ENCODE peak calls at places on chromosomes 13 and 19, in four cellular contexts. R is K562, N is ovary, G is lower leg skin. H is an unnamed sample.

GRCh38 chr19:19259741-19260140 is 13.4 kb downstream of the TM6SF2 start:
- DNase-seq in R (peak; percentile 83), N (no peak), G (no peak), H (no peak)

GRCh38 chr19:14048439-14049153 is 13.3 kb downstream of the PALM3 start:
- DNase-seq in R (peak; percentile 86), N (no peak), G (no peak), H (no peak)

GRCh38 chr13:53138369-53139036 is 109.9 kb downstream of the OLFM4 start:
- DNase-seq in R (no peak), N (no peak), G (peak; percentile 18), H (no peak)

GRCh38 chr19:10295305-10295846 is 5.6 kb downstream of the ICAM5 start:
- DNase-seq in R (peak; percentile 42), N (no peak), G (no peak), H (no peak)

GRCh38 chr13:112057434-112057735 is 9.6 kb upstream of the SOX1 start:
- DNase-seq in R (no peak), N (no peak), G (no peak), H (no peak)

GRCh38 chr13:58528351-58528750 is 896.8 kb downstream of the PCDH17 start:
- DNase-seq in R (no peak), N (no peak), G (no peak), H (no peak)

GRCh38 chr13:114106991-114107685 is 25.3 kb downstream of the RASA3 start:
- DNase-seq in R (no peak), N (no peak), G (no peak), H (no peak)

GRCh38 chr13:39970177-39970846 is 314.9 kb downstream of the COG6 start:
- DNase-seq in R (no peak), N (no peak), G (no peak), H (no peak)

GRCh38 chr19:3510727-3511126 is 4.6 kb downstream of the FZR1 start:
- DNase-seq in R (no peak), N (no peak), G (no peak), H (no peak)

GRCh38 chr19:4971424-4971793 is 2.5 kb downstream of the KDM4B start:
- DNase-seq in R (peak; percentile 66), N (no peak), G (no peak), H (no peak)

GRCh38 chr13:43933378-43933777 is 53.7 kb downstream of the LACC1 start:
- DNase-seq in R (no peak), N (no peak), G (no peak), H (no peak)

GRCh38 chr13:98060282-98060681 is 82.6 kb upstream of the FARP1 start:
- DNase-seq in R (no peak), N (no peak), G (no peak), H (no peak)

GRCh38 chr19:440391-441212 is 20.2 kb downstream of the SHC2 start:
- DNase-seq in R (no peak), N (no peak), G (no peak), H (no peak)

GRCh38 chr19:13014101-13014920 is 19.0 kb downstream of the NFIX start:
- DNase-seq in R (peak; percentile 16), N (peak; percentile 69), G (no peak), H (no peak)

GRCh38 chr13:40319699-40320586 is 346.5 kb downstream of the FOXO1 start:
- DNase-seq in R (no peak), N (no peak), G (no peak), H (no peak)

GRCh38 chr19:13162749-13163608 is 12.8 kb downstream of the IER2 start:
- DNase-seq in R (peak; percentile 94), N (peak; percentile 97), G (peak; percentile 96), H (peak; percentile 99)

GRCh38 chr13:114112231-114112825 is 20.1 kb downstream of the RASA3 start:
- DNase-seq in R (no peak), N (no peak), G (no peak), H (no peak)

GRCh38 chr19:23345838-23346237 is 49.4 kb downstream of the ZNF91 start:
- DNase-seq in R (peak; percentile 10), N (no peak), G (no peak), H (no peak)

GRCh38 chr19:38079926-38080380 is 144.1 kb downstream of the DPF1 start:
- DNase-seq in R (no peak), N (no peak), G (no peak), H (no peak)

GRCh38 chr19:38661996-38662395 is 14.5 kb downstream of the ACTN4 start:
- DNase-seq in R (no peak), N (no peak), G (peak; percentile 74), H (no peak)

GRCh38 chr19:30073152-30074000 is 131.3 kb downstream of the URI1 start:
- DNase-seq in R (no peak), N (no peak), G (peak; percentile 22), H (no peak)

GRCh38 chr19:1245884-1246816 is 2.2 kb upstream of the MIDN start:
- DNase-seq in R (no peak), N (peak; percentile 91), G (no peak), H (no peak)

GRCh38 chr19:27718262-27718661 is 1494.7 kb downstream of the UQCRFS1 start:
- DNase-seq in R (no peak), N (no peak), G (no peak), H (no peak)

GRCh38 chr13:102693250-102693649 is 1.6 kb downstream of the METTL21C start:
- DNase-seq in R (no peak), N (no peak), G (no peak), H (no peak)

GRCh38 chr19:40603071-40603718 is 2.0 kb downstream of the LTBP4 start:
- DNase-seq in R (no peak), N (no peak), G (no peak), H (peak; percentile 77)

GRCh38 chr19:11324079-11324661 is 15.3 kb downstream of the RAB3D start:
- DNase-seq in R (no peak), N (peak; percentile 77), G (peak; percentile 84), H (peak; percentile 86)

GRCh38 chr13:113862191-113862765 is 1.6 kb downstream of the GAS6 start:
- DNase-seq in R (no peak), N (peak; percentile 23), G (no peak), H (peak; percentile 71)

GRCh38 chr13:48161530-48162179 is 66.8 kb upstream of the MED4 start:
- DNase-seq in R (no peak), N (no peak), G (peak; percentile 64), H (no peak)

GRCh38 chr19:40245506-40246128 is 19.1 kb upstream of the CCNP start:
- DNase-seq in R (no peak), N (no peak), G (no peak), H (no peak)

GRCh38 chr19:21604941-21605548 is 99.6 kb downstream of the ZNF429 start:
- DNase-seq in R (no peak), N (no peak), G (no peak), H (no peak)

GRCh38 chr13:44739539-44739938 is 163.4 kb upstream of the TSC22D1 start:
- DNase-seq in R (no peak), N (no peak), G (no peak), H (no peak)

GRCh38 chr13:70457474-70457873 is 349.2 kb upstream of the KLHL1 start:
- DNase-seq in R (no peak), N (no peak), G (no peak), H (no peak)

GRCh38 chr19:2266183-2266993 is 10.2 kb upstream of the JSRP1 start:
- DNase-seq in R (peak; percentile 60), N (peak; percentile 74), G (peak; percentile 82), H (no peak)

GRCh38 chr19:13262450-13262849 is 112.2 kb downstream of the IER2 start:
- DNase-seq in R (peak; percentile 61), N (no peak), G (no peak), H (no peak)

GRCh38 chr19:17560205-17560595 is 4.8 kb downstream of the COLGALT1 start:
- DNase-seq in R (no peak), N (no peak), G (no peak), H (no peak)

GRCh38 chr19:55117063-55117635 is 288 bp downstream of the PPP1R12C start:
- DNase-seq in R (no peak), N (peak; percentile 37), G (no peak), H (no peak)

GRCh38 chr13:74820809-74821208 is 661.2 kb downstream of the TBC1D4 start:
- DNase-seq in R (no peak), N (no peak), G (no peak), H (no peak)

GRCh38 chr13:38213307-38213706 is 136.3 kb upstream of the UFM1 start:
- DNase-seq in R (no peak), N (no peak), G (no peak), H (no peak)

GRCh38 chr19:43755256-43755801 is 567 bp upstream of the SMG9 start:
- DNase-seq in R (peak; percentile 75), N (peak; percentile 78), G (peak; percentile 72), H (peak; percentile 85)

DNA sequence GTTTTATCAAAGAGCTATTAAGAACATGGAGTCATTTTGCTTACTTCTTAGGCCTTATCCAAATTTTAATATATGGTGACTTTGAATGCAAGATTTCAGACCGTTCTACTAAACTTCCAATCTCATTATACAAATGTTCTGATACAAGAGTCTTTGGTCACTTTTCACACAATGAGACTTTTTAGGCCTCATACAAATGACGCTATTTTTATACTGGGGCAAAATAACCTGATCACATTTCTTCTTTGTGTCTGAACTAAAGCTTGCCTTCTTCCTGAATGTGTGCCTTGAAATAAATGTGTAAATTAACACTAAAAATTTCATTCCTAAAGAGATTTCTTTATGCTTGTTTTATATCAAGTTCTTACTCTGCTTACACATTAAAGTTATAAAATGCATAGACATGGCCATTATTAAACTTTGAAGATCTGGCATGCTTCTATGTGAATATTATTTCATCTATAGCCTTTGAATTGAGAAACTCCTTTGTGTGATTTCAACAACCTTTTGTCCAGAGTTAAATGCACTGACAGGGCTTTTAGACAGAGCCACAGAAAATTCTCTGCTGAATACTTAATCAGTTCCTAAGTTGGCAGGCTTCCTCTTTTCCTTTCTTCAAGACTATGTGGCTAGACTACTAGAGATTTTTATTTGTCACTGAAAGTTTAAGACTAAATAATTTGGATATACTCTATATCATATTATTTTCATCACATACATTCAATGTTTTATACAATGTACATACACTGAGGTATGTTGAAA is 86.1 kb downstream of the EDNRB start:
- DNase-seq in R (no peak), N (no peak), G (no peak), H (no peak)
- H3K4me3 ChIP-seq in R (no peak overlapping the region), N (no peak overlapping the region), G (no peak overlapping the region), H (no peak overlapping the region)

GRCh38 chr19:49071860-49072547 is 495 bp downstream of the KCNA7 start:
- DNase-seq in R (peak; percentile 94), N (no peak), G (no peak), H (no peak)
- H3K4me3 ChIP-seq in R (no peak overlapping the region), N (no peak overlapping the region), G (no peak overlapping the region), H (peak overlapping the region; percentile 17)

GRCh38 chr19:48714759-48715261 is 4.7 kb downstream of the MAMSTR start:
- DNase-seq in R (no peak), N (no peak), G (no peak), H (no peak)

GRCh38 chr19:48715276-48715675 is 4.2 kb downstream of the MAMSTR start:
- DNase-seq in R (no peak), N (peak; percentile 48), G (no peak), H (peak; percentile 79)

GRCh38 chr19:48713864-48714755 is 5.4 kb downstream of the MAMSTR start:
- DNase-seq in R (peak; percentile 98), N (peak; percentile 99), G (peak; percentile 98), H (peak; percentile 99)

GRCh38 chr19:48717059-48717395 is 2.5 kb downstream of the MAMSTR start:
- DNase-seq in R (no peak), N (no peak), G (no peak), H (no peak)

GRCh38 chr19:48715681-48716171 is 3.8 kb downstream of the MAMSTR start:
- DNase-seq in R (no peak), N (peak; percentile 47), G (no peak), H (no peak)
- H3K4me3 ChIP-seq in R (no peak overlapping the region), N (peak overlapping the region; percentile 35), G (no peak overlapping the region), H (peak overlapping the region; percentile 78)

GRCh38 chr13:108213946-108214345 is 1.4 kb downstream of the LIG4 start:
- DNase-seq in R (no peak), N (no peak), G (no peak), H (no peak)
- H3K4me3 ChIP-seq in R (no peak overlapping the region), N (no peak overlapping the region), G (no peak overlapping the region), H (no peak overlapping the region)